ENCODE peak calls at places on chromosomes 12 and 14, in seven cellular contexts. D is CD8-positive, alpha-beta T cell; B is skeletal muscle cell; U is NCI-H1105; M is endothelial cell; W is HS-27A; E is stromal cell of bone marrow. R is an unnamed sample.
A peak's percentile ranks its signal among the peaks of the same experiment; 100 is the strongest.

GRCh38 chr14:93100570-93100969 is 15.2 kb downstream of the ITPK1 start:
- DNase-seq in M (no peak), U (no peak), W (no peak), D (no peak), B (no peak), E (no peak), R (no peak)

GRCh38 chr12:132162508-132163031 is 18.3 kb downstream of the NOC4L start:
- DNase-seq in W (no peak), D (no peak), B (peak; percentile 33), E (peak; percentile 84), U (peak; percentile 40), M (no peak), R (no peak)

GRCh38 chr12:123384318-123384993 is 524 bp downstream of the KMT5A start:
- DNase-seq in M (peak; percentile 24), W (no peak), U (peak; percentile 45), B (no peak), D (no peak), E (no peak), R (no peak)

GRCh38 chr12:91182664-91183455 is at the start of gene DCN:
- DNase-seq in W (no peak), E (peak; percentile 30), U (no peak), M (no peak), D (no peak), B (no peak), R (no peak)

GRCh38 chr12:48996794-48997718 is 2.1 kb downstream of the DDN start:
- DNase-seq in D (no peak), E (no peak), M (peak; percentile 82), W (no peak), B (no peak), U (peak; percentile 62), R (peak; percentile 79)

GRCh38 chr12:113407931-113408585 is 4.4 kb upstream of the SDS start:
- DNase-seq in U (no peak), B (no peak), E (peak; percentile 64), M (no peak), D (no peak), W (no peak), R (no peak)

GRCh38 chr12:118436986-118437385 is 60.6 kb downstream of the SUDS3 start:
- DNase-seq in M (no peak), E (no peak), D (no peak), B (peak; percentile 11), W (peak; percentile 84), U (no peak), R (no peak)

GRCh38 chr12:119328111-119328510 is 6.4 kb upstream of the CCDC60 start:
- DNase-seq in M (peak; percentile 36), E (no peak), U (no peak), D (no peak), W (no peak), B (no peak), R (peak; percentile 83)

GRCh38 chr12:123860369-123860768 is 98.3 kb downstream of the DNAH10 start:
- DNase-seq in M (no peak), U (no peak), D (no peak), E (no peak), B (no peak), W (no peak), R (no peak)

GRCh38 chr12:122081108-122081696 is 2.6 kb downstream of the MLXIP start:
- DNase-seq in U (no peak), E (no peak), M (no peak), D (no peak), B (no peak), W (no peak), R (no peak)

GRCh38 chr12:50101663-50102062 is 2.1 kb upstream of the GPD1 start:
- DNase-seq in W (no peak), U (no peak), E (no peak), D (no peak), B (no peak), M (no peak), R (peak; percentile 68)

GRCh38 chr14:32073537-32074189 is 3.4 kb upstream of the ARHGAP5 start:
- DNase-seq in M (peak; percentile 57), B (peak; percentile 43), E (peak; percentile 75), U (peak; percentile 77), W (no peak), D (peak; percentile 10), R (peak; percentile 45)

GRCh38 chr12:114347861-114348260 is 58.1 kb downstream of the TBX5 start:
- DNase-seq in E (no peak), B (no peak), W (no peak), U (no peak), M (no peak), D (no peak), R (no peak)

GRCh38 chr14:50704454-50705010 is 36.4 kb upstream of the SAV1 start:
- DNase-seq in U (no peak), D (no peak), M (no peak), W (no peak), E (no peak), B (no peak), R (no peak)

GRCh38 chr14:28161040-28161439 is 605.5 kb upstream of the FOXG1 start:
- DNase-seq in E (no peak), D (no peak), U (no peak), B (no peak), M (no peak), W (no peak), R (no peak)

GRCh38 chr12:55703288-55703687 is 4.4 kb downstream of the ITGA7 start:
- DNase-seq in E (no peak), D (no peak), M (no peak), B (peak; percentile 69), W (no peak), U (no peak), R (no peak)

GRCh38 chr12:29611906-29612305 is 114.4 kb upstream of the OVCH1 start:
- DNase-seq in E (peak; percentile 67), M (no peak), B (peak; percentile 80), D (no peak), U (peak; percentile 2), W (peak; percentile 82), R (no peak)

GRCh38 chr14:77804592-77804991 is 4.7 kb downstream of the ADCK1 start:
- DNase-seq in M (peak; percentile 31), W (no peak), D (no peak), B (no peak), U (no peak), E (no peak), R (no peak)

GRCh38 chr12:9741726-9742125 is 8.8 kb upstream of the CLECL1 start:
- DNase-seq in E (no peak), M (no peak), B (no peak), U (no peak), D (peak; percentile 54), W (no peak), R (no peak)

GRCh38 chr12:1590083-1590979 is 4.0 kb downstream of the FBXL14 start:
- DNase-seq in D (no peak), B (no peak), E (no peak), U (no peak), W (no peak), M (no peak), R (no peak)

GRCh38 chr14:80269338-80269935 is 58.1 kb upstream of the DIO2 start:
- DNase-seq in U (no peak), M (no peak), B (no peak), W (no peak), E (no peak), D (no peak), R (no peak)

GRCh38 chr12:4118601-4119156 is 154.9 kb upstream of the CCND2 start:
- DNase-seq in D (no peak), M (no peak), U (no peak), B (no peak), E (no peak), W (no peak), R (no peak)

R was measured in D341Med.